ENCODE peak calls at places on chromosomes 12 and 14, in eight cellular contexts. One of them, this sample, is unnamed. For H3K9me3, the result is how much of the 10 kb centered on the place peaks cover.

GRCh38 chr12:88325828-88326214 is 183.7 kb downstream of the TMTC3 start:
- DNase-seq in pancreas: no peak
- DNase-seq in left ventricle myocardium inferior: no peak
- DNase-seq in uterus: no peak
- DNase-seq in WERI-Rb-1: no peak
- DNase-seq in transverse colon: no peak
- DNase-seq in cardiac muscle cell: peak
- DNase-seq in lower lobe of right lung: no peak
- DNase-seq in this sample: no peak

GRCh38 chr12:109604132-109604585 is 30.6 kb downstream of the MVK start:
- DNase-seq in pancreas: no peak
- DNase-seq in left ventricle myocardium inferior: no peak
- DNase-seq in uterus: no peak
- DNase-seq in WERI-Rb-1: no peak
- DNase-seq in transverse colon: no peak
- DNase-seq in cardiac muscle cell: no peak
- DNase-seq in lower lobe of right lung: no peak
- DNase-seq in this sample: no peak

GRCh38 chr14:33720388-33720787 is 230.5 kb downstream of the EGLN3 start:
- DNase-seq in pancreas: no peak
- DNase-seq in left ventricle myocardium inferior: no peak
- DNase-seq in uterus: no peak
- DNase-seq in WERI-Rb-1: no peak
- DNase-seq in transverse colon: no peak
- DNase-seq in cardiac muscle cell: no peak
- DNase-seq in lower lobe of right lung: no peak
- DNase-seq in this sample: no peak

GRCh38 chr14:36056846-36057245 is 119.7 kb downstream of the PTCSC3 start:
- DNase-seq in pancreas: no peak
- DNase-seq in left ventricle myocardium inferior: no peak
- DNase-seq in uterus: no peak
- DNase-seq in WERI-Rb-1: no peak
- DNase-seq in transverse colon: no peak
- DNase-seq in cardiac muscle cell: no peak
- DNase-seq in lower lobe of right lung: no peak
- DNase-seq in this sample: no peak

GRCh38 chr12:131085125-131085815 is 131.6 kb downstream of the ADGRD1 start:
- DNase-seq in pancreas: no peak
- DNase-seq in left ventricle myocardium inferior: peak
- DNase-seq in uterus: no peak
- DNase-seq in WERI-Rb-1: peak
- DNase-seq in transverse colon: no peak
- DNase-seq in cardiac muscle cell: no peak
- DNase-seq in lower lobe of right lung: peak
- DNase-seq in this sample: no peak

GRCh38 chr14:41605550-41606248 is 977 bp upstream of the LRFN5 start:
- DNase-seq in pancreas: no peak
- DNase-seq in left ventricle myocardium inferior: no peak
- DNase-seq in uterus: peak
- DNase-seq in WERI-Rb-1: no peak
- DNase-seq in transverse colon: no peak
- DNase-seq in cardiac muscle cell: peak
- DNase-seq in lower lobe of right lung: no peak
- DNase-seq in this sample: no peak

GRCh38 chr14:66137076-66137475 is 349.1 kb upstream of the CCDC196 start:
- DNase-seq in pancreas: no peak
- DNase-seq in left ventricle myocardium inferior: no peak
- DNase-seq in uterus: no peak
- DNase-seq in WERI-Rb-1: no peak
- DNase-seq in transverse colon: no peak
- DNase-seq in cardiac muscle cell: no peak
- DNase-seq in lower lobe of right lung: no peak
- DNase-seq in this sample: no peak

GRCh38 chr14:72513346-72513745 is 380.6 kb downstream of the DPF3 start:
- DNase-seq in pancreas: no peak
- DNase-seq in left ventricle myocardium inferior: no peak
- DNase-seq in uterus: no peak
- DNase-seq in WERI-Rb-1: no peak
- DNase-seq in transverse colon: no peak
- DNase-seq in cardiac muscle cell: no peak
- DNase-seq in lower lobe of right lung: no peak
- DNase-seq in this sample: no peak

GRCh38 chr12:45887544-45887943 is 102.8 kb downstream of the SCAF11 start:
- DNase-seq in pancreas: no peak
- DNase-seq in left ventricle myocardium inferior: no peak
- DNase-seq in uterus: no peak
- DNase-seq in WERI-Rb-1: no peak
- DNase-seq in transverse colon: no peak
- DNase-seq in cardiac muscle cell: no peak
- DNase-seq in lower lobe of right lung: no peak
- DNase-seq in this sample: no peak

GRCh38 chr12:88802307-88802706 is 222.0 kb upstream of the KITLG start:
- DNase-seq in pancreas: no peak
- DNase-seq in left ventricle myocardium inferior: no peak
- DNase-seq in uterus: no peak
- DNase-seq in WERI-Rb-1: no peak
- DNase-seq in transverse colon: no peak
- DNase-seq in cardiac muscle cell: no peak
- DNase-seq in lower lobe of right lung: no peak
- DNase-seq in this sample: no peak

GRCh38 chr12:113758165-113758924 is 207.8 kb downstream of the RBM19 start:
- DNase-seq in pancreas: no peak
- DNase-seq in left ventricle myocardium inferior: no peak
- DNase-seq in uterus: no peak
- DNase-seq in WERI-Rb-1: no peak
- DNase-seq in transverse colon: no peak
- DNase-seq in cardiac muscle cell: no peak
- DNase-seq in lower lobe of right lung: no peak
- DNase-seq in this sample: no peak

GRCh38 chr12:102631274-102631673 is 150.9 kb upstream of the IGF1 start:
- DNase-seq in pancreas: no peak
- DNase-seq in left ventricle myocardium inferior: no peak
- DNase-seq in uterus: no peak
- DNase-seq in WERI-Rb-1: no peak
- DNase-seq in transverse colon: no peak
- DNase-seq in cardiac muscle cell: peak
- DNase-seq in lower lobe of right lung: no peak
- DNase-seq in this sample: no peak

GRCh38 chr12:6267007-6267721 is 43.3 kb upstream of the PLEKHG6 start:
- DNase-seq in pancreas: no peak
- DNase-seq in left ventricle myocardium inferior: no peak
- DNase-seq in uterus: no peak
- DNase-seq in WERI-Rb-1: no peak
- DNase-seq in transverse colon: no peak
- DNase-seq in cardiac muscle cell: peak
- DNase-seq in lower lobe of right lung: peak
- DNase-seq in this sample: no peak

GRCh38 chr12:116133149-116133548 is 144.3 kb downstream of the MED13L start:
- DNase-seq in pancreas: no peak
- DNase-seq in left ventricle myocardium inferior: no peak
- DNase-seq in uterus: no peak
- DNase-seq in WERI-Rb-1: no peak
- DNase-seq in transverse colon: no peak
- DNase-seq in cardiac muscle cell: peak
- DNase-seq in lower lobe of right lung: no peak
- DNase-seq in this sample: no peak

GRCh38 chr12:102351326-102351725 is 129.0 kb downstream of the IGF1 start:
- DNase-seq in pancreas: no peak
- DNase-seq in left ventricle myocardium inferior: no peak
- DNase-seq in uterus: no peak
- DNase-seq in WERI-Rb-1: no peak
- DNase-seq in transverse colon: no peak
- DNase-seq in cardiac muscle cell: no peak
- DNase-seq in lower lobe of right lung: no peak
- DNase-seq in this sample: no peak

GRCh38 chr14:89004195-89004594 is 179.7 kb downstream of the TTC8 start:
- DNase-seq in pancreas: no peak
- DNase-seq in left ventricle myocardium inferior: no peak
- DNase-seq in uterus: no peak
- DNase-seq in WERI-Rb-1: no peak
- DNase-seq in transverse colon: no peak
- DNase-seq in cardiac muscle cell: peak
- DNase-seq in lower lobe of right lung: no peak
- DNase-seq in this sample: no peak

GRCh38 chr14:36661506-36662257 is at the start of gene PAX9:
- DNase-seq in pancreas: peak
- DNase-seq in left ventricle myocardium inferior: peak
- DNase-seq in uterus: no peak
- DNase-seq in WERI-Rb-1: no peak
- DNase-seq in transverse colon: peak
- DNase-seq in cardiac muscle cell: peak
- DNase-seq in lower lobe of right lung: peak
- DNase-seq in this sample: no peak

GRCh38 chr14:34043627-34044372 is 92.9 kb upstream of the EGLN3 start:
- DNase-seq in pancreas: no peak
- DNase-seq in left ventricle myocardium inferior: no peak
- DNase-seq in uterus: no peak
- DNase-seq in WERI-Rb-1: no peak
- DNase-seq in transverse colon: no peak
- DNase-seq in cardiac muscle cell: no peak
- DNase-seq in lower lobe of right lung: no peak
- DNase-seq in this sample: peak

GRCh38 chr12:98743362-98743953 is 98.4 kb downstream of the APAF1 start:
- DNase-seq in pancreas: peak
- DNase-seq in left ventricle myocardium inferior: no peak
- DNase-seq in uterus: no peak
- DNase-seq in WERI-Rb-1: peak
- DNase-seq in transverse colon: no peak
- DNase-seq in cardiac muscle cell: no peak
- DNase-seq in lower lobe of right lung: no peak
- DNase-seq in this sample: no peak

GRCh38 chr14:51865953-51866747 is 5.7 kb downstream of the GNG2 start:
- DNase-seq in pancreas: no peak
- DNase-seq in left ventricle myocardium inferior: no peak
- DNase-seq in uterus: no peak
- DNase-seq in WERI-Rb-1: peak
- DNase-seq in transverse colon: no peak
- DNase-seq in cardiac muscle cell: no peak
- DNase-seq in lower lobe of right lung: no peak
- DNase-seq in this sample: no peak

GRCh38 chr12:3035815-3036702 is 41.1 kb upstream of the TSPAN9 start:
- DNase-seq in pancreas: no peak
- DNase-seq in left ventricle myocardium inferior: no peak
- DNase-seq in uterus: no peak
- DNase-seq in WERI-Rb-1: no peak
- DNase-seq in transverse colon: no peak
- DNase-seq in cardiac muscle cell: peak
- DNase-seq in lower lobe of right lung: no peak
- DNase-seq in this sample: no peak

GRCh38 chr12:124568431-124569374 is 1.3 kb upstream of the NCOR2 start:
- DNase-seq in pancreas: no peak
- DNase-seq in left ventricle myocardium inferior: peak
- DNase-seq in uterus: peak
- DNase-seq in WERI-Rb-1: peak
- DNase-seq in transverse colon: peak
- DNase-seq in cardiac muscle cell: peak
- DNase-seq in lower lobe of right lung: peak
- DNase-seq in this sample: peak
- TF ChIP-seq CTCF in pancreas: no peak
- TF ChIP-seq CTCF in left ventricle myocardium inferior: peak
- TF ChIP-seq CTCF in uterus: peak
- TF ChIP-seq CTCF in WERI-Rb-1: peak
- TF ChIP-seq CTCF in transverse colon: peak
- TF ChIP-seq CTCF in cardiac muscle cell: peak
- TF ChIP-seq CTCF in lower lobe of right lung: peak
- TF ChIP-seq CTCF in this sample: no peak

GRCh38 chr12:63042646-63043045 is 107.7 kb upstream of the PPM1H start:
- DNase-seq in pancreas: no peak
- DNase-seq in left ventricle myocardium inferior: no peak
- DNase-seq in uterus: no peak
- DNase-seq in WERI-Rb-1: no peak
- DNase-seq in transverse colon: no peak
- DNase-seq in cardiac muscle cell: no peak
- DNase-seq in lower lobe of right lung: no peak
- DNase-seq in this sample: no peak

GRCh38 chr12:63045020-63045860 is 105.8 kb downstream of the AVPR1A start:
- DNase-seq in pancreas: no peak
- DNase-seq in left ventricle myocardium inferior: no peak
- DNase-seq in uterus: no peak
- DNase-seq in WERI-Rb-1: no peak
- DNase-seq in transverse colon: no peak
- DNase-seq in cardiac muscle cell: peak
- DNase-seq in lower lobe of right lung: no peak
- DNase-seq in this sample: no peak

GRCh38 chr12:63041601-63042000 is 106.7 kb upstream of the PPM1H start:
- DNase-seq in pancreas: no peak
- DNase-seq in left ventricle myocardium inferior: no peak
- DNase-seq in uterus: no peak
- DNase-seq in WERI-Rb-1: no peak
- DNase-seq in transverse colon: no peak
- DNase-seq in cardiac muscle cell: no peak
- DNase-seq in lower lobe of right lung: no peak
- DNase-seq in this sample: no peak

GRCh38 chr12:63052696-63053095 is 98.3 kb downstream of the AVPR1A start:
- DNase-seq in pancreas: no peak
- DNase-seq in left ventricle myocardium inferior: no peak
- DNase-seq in uterus: no peak
- DNase-seq in WERI-Rb-1: no peak
- DNase-seq in transverse colon: no peak
- DNase-seq in cardiac muscle cell: no peak
- DNase-seq in lower lobe of right lung: no peak
- DNase-seq in this sample: no peak

DNA sequence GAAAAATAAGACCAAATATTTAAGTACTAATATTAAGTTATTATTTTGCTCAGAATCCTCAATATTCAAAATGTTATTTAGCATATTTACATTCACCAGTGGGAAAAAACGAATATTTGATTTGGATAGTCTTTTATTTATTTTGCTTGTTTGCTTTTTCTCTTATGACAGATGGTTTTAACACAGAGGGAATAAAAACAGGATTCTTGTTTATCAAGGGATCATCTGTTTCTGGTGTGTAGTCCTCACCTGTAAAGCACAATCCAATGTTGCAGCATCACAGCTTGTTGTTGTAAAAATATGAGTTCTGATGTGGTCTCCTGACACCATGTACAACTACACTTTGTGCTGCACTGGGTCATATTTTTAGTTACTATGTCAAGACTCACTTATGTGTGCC is 103.9 kb downstream of the AVPR1A start:
- DNase-seq in pancreas: no peak
- DNase-seq in left ventricle myocardium inferior: no peak
- DNase-seq in uterus: no peak
- DNase-seq in WERI-Rb-1: no peak
- DNase-seq in transverse colon: no peak
- DNase-seq in cardiac muscle cell: no peak
- DNase-seq in lower lobe of right lung: no peak
- DNase-seq in this sample: no peak
- H3K27ac ChIP-seq in pancreas: no peak
- H3K27ac ChIP-seq in left ventricle myocardium inferior: no peak
- H3K27ac ChIP-seq in uterus: no peak
- H3K27ac ChIP-seq in WERI-Rb-1: no peak
- H3K27ac ChIP-seq in transverse colon: no peak
- H3K27ac ChIP-seq in cardiac muscle cell: no peak
- H3K27ac ChIP-seq in lower lobe of right lung: no peak
- H3K27ac ChIP-seq in this sample: no peak

GRCh38 chr12:133201888-133202287 is 20.6 kb downstream of the ZNF268 start:
- DNase-seq in pancreas: no peak
- DNase-seq in left ventricle myocardium inferior: no peak
- DNase-seq in uterus: no peak
- DNase-seq in WERI-Rb-1: no peak
- DNase-seq in transverse colon: no peak
- DNase-seq in cardiac muscle cell: no peak
- DNase-seq in lower lobe of right lung: no peak
- DNase-seq in this sample: no peak
- H3K9me3 ChIP-seq in pancreas: under half
- H3K9me3 ChIP-seq in left ventricle myocardium inferior: half or more
- H3K9me3 ChIP-seq in uterus: under half
- H3K9me3 ChIP-seq in WERI-Rb-1: half or more
- H3K9me3 ChIP-seq in transverse colon: half or more
- H3K9me3 ChIP-seq in cardiac muscle cell: under half
- H3K9me3 ChIP-seq in lower lobe of right lung: half or more
- H3K9me3 ChIP-seq in this sample: half or more

GRCh38 chr12:89994901-89995300 is 286.3 kb upstream of the ATP2B1 start:
- DNase-seq in pancreas: no peak
- DNase-seq in left ventricle myocardium inferior: no peak
- DNase-seq in uterus: no peak
- DNase-seq in WERI-Rb-1: no peak
- DNase-seq in transverse colon: no peak
- DNase-seq in cardiac muscle cell: no peak
- DNase-seq in lower lobe of right lung: no peak
- DNase-seq in this sample: no peak
- TF ChIP-seq CTCF in pancreas: no peak
- TF ChIP-seq CTCF in left ventricle myocardium inferior: no peak
- TF ChIP-seq CTCF in uterus: no peak
- TF ChIP-seq CTCF in WERI-Rb-1: no peak
- TF ChIP-seq CTCF in transverse colon: no peak
- TF ChIP-seq CTCF in cardiac muscle cell: no peak
- TF ChIP-seq CTCF in lower lobe of right lung: no peak
- TF ChIP-seq CTCF in this sample: no peak

This sample was measured in CD4-positive, alpha-beta T cell.